ENCODE peak calls at places on chromosomes 11 and 22, in ten cellular contexts. One of them, this sample, is unnamed.

GRCh38 chr11:10388574-10388973 is 66.5 kb upstream of the AMPD3 start:
- DNase-seq in DMS79 treated with DMSO at 0.1 percent for 48 hours: no peak
- DNase-seq in AG20443: no peak
- DNase-seq in activated T-cell treated with anti-CD3 and anti-CD28 coated beads for 1 hour: no peak
- DNase-seq in pancreas: no peak
- DNase-seq in mesendoderm: no peak
- DNase-seq in HL-60: no peak
- DNase-seq in NCI-H1930: no peak
- DNase-seq in GM23248: peak
- DNase-seq in AG09319: no peak
- DNase-seq in this sample: no peak

GRCh38 chr11:121929581-121929980 is 186.4 kb downstream of the BLID start:
- DNase-seq in DMS79 treated with DMSO at 0.1 percent for 48 hours: peak
- DNase-seq in AG20443: peak
- DNase-seq in activated T-cell treated with anti-CD3 and anti-CD28 coated beads for 1 hour: no peak
- DNase-seq in pancreas: no peak
- DNase-seq in mesendoderm: peak
- DNase-seq in HL-60: no peak
- DNase-seq in NCI-H1930: no peak
- DNase-seq in GM23248: peak
- DNase-seq in AG09319: no peak
- DNase-seq in this sample: no peak

GRCh38 chr11:64284962-64285884 is at the start of gene GPR137:
- DNase-seq in DMS79 treated with DMSO at 0.1 percent for 48 hours: peak
- DNase-seq in AG20443: peak
- DNase-seq in activated T-cell treated with anti-CD3 and anti-CD28 coated beads for 1 hour: peak
- DNase-seq in pancreas: peak
- DNase-seq in mesendoderm: peak
- DNase-seq in HL-60: peak
- DNase-seq in NCI-H1930: peak
- DNase-seq in GM23248: peak
- DNase-seq in AG09319: no peak
- DNase-seq in this sample: peak

GRCh38 chr22:36211237-36211881 is 9.8 kb upstream of the APOL4 start:
- DNase-seq in DMS79 treated with DMSO at 0.1 percent for 48 hours: peak
- DNase-seq in AG20443: no peak
- DNase-seq in activated T-cell treated with anti-CD3 and anti-CD28 coated beads for 1 hour: no peak
- DNase-seq in pancreas: no peak
- DNase-seq in mesendoderm: no peak
- DNase-seq in HL-60: peak
- DNase-seq in NCI-H1930: no peak
- DNase-seq in GM23248: no peak
- DNase-seq in AG09319: no peak
- DNase-seq in this sample: peak

GRCh38 chr22:25120761-25121212 is 78.9 kb upstream of the CRYBB3 start:
- DNase-seq in DMS79 treated with DMSO at 0.1 percent for 48 hours: no peak
- DNase-seq in AG20443: no peak
- DNase-seq in activated T-cell treated with anti-CD3 and anti-CD28 coated beads for 1 hour: no peak
- DNase-seq in pancreas: no peak
- DNase-seq in mesendoderm: no peak
- DNase-seq in HL-60: no peak
- DNase-seq in NCI-H1930: no peak
- DNase-seq in GM23248: no peak
- DNase-seq in AG09319: no peak
- DNase-seq in this sample: no peak

GRCh38 chr11:115502636-115503082 is 1.6 kb downstream of the CADM1 start:
- DNase-seq in DMS79 treated with DMSO at 0.1 percent for 48 hours: no peak
- DNase-seq in AG20443: no peak
- DNase-seq in activated T-cell treated with anti-CD3 and anti-CD28 coated beads for 1 hour: no peak
- DNase-seq in pancreas: no peak
- DNase-seq in mesendoderm: no peak
- DNase-seq in HL-60: no peak
- DNase-seq in NCI-H1930: no peak
- DNase-seq in GM23248: peak
- DNase-seq in AG09319: no peak
- DNase-seq in this sample: no peak

GRCh38 chr11:69310934-69311766 is 17.2 kb downstream of the MYEOV start:
- DNase-seq in DMS79 treated with DMSO at 0.1 percent for 48 hours: no peak
- DNase-seq in AG20443: no peak
- DNase-seq in activated T-cell treated with anti-CD3 and anti-CD28 coated beads for 1 hour: no peak
- DNase-seq in pancreas: no peak
- DNase-seq in mesendoderm: no peak
- DNase-seq in HL-60: peak
- DNase-seq in NCI-H1930: no peak
- DNase-seq in GM23248: no peak
- DNase-seq in AG09319: no peak
- DNase-seq in this sample: no peak

GRCh38 chr11:110883266-110883665 is 171.0 kb upstream of the ARHGAP20 start:
- DNase-seq in DMS79 treated with DMSO at 0.1 percent for 48 hours: no peak
- DNase-seq in AG20443: peak
- DNase-seq in activated T-cell treated with anti-CD3 and anti-CD28 coated beads for 1 hour: no peak
- DNase-seq in pancreas: no peak
- DNase-seq in mesendoderm: no peak
- DNase-seq in HL-60: no peak
- DNase-seq in NCI-H1930: no peak
- DNase-seq in GM23248: peak
- DNase-seq in AG09319: peak
- DNase-seq in this sample: no peak

GRCh38 chr11:134476435-134477021 is 64.5 kb upstream of the B3GAT1 start:
- DNase-seq in DMS79 treated with DMSO at 0.1 percent for 48 hours: no peak
- DNase-seq in AG20443: no peak
- DNase-seq in activated T-cell treated with anti-CD3 and anti-CD28 coated beads for 1 hour: no peak
- DNase-seq in pancreas: no peak
- DNase-seq in mesendoderm: peak
- DNase-seq in HL-60: no peak
- DNase-seq in NCI-H1930: no peak
- DNase-seq in GM23248: peak
- DNase-seq in AG09319: no peak
- DNase-seq in this sample: peak

GRCh38 chr11:65791719-65792213 is 4.9 kb downstream of the OVOL1 start:
- DNase-seq in DMS79 treated with DMSO at 0.1 percent for 48 hours: peak
- DNase-seq in AG20443: no peak
- DNase-seq in activated T-cell treated with anti-CD3 and anti-CD28 coated beads for 1 hour: peak
- DNase-seq in pancreas: no peak
- DNase-seq in mesendoderm: no peak
- DNase-seq in HL-60: peak
- DNase-seq in NCI-H1930: no peak
- DNase-seq in GM23248: peak
- DNase-seq in AG09319: no peak
- DNase-seq in this sample: peak

GRCh38 chr11:61495801-61496601 is 12.5 kb upstream of the LRRC10B start:
- DNase-seq in DMS79 treated with DMSO at 0.1 percent for 48 hours: no peak
- DNase-seq in AG20443: no peak
- DNase-seq in activated T-cell treated with anti-CD3 and anti-CD28 coated beads for 1 hour: no peak
- DNase-seq in pancreas: peak
- DNase-seq in mesendoderm: no peak
- DNase-seq in HL-60: no peak
- DNase-seq in NCI-H1930: no peak
- DNase-seq in GM23248: no peak
- DNase-seq in AG09319: no peak
- DNase-seq in this sample: peak

GRCh38 chr22:46023558-46023981 is 46.6 kb upstream of the WNT7B start:
- DNase-seq in DMS79 treated with DMSO at 0.1 percent for 48 hours: no peak
- DNase-seq in AG20443: peak
- DNase-seq in activated T-cell treated with anti-CD3 and anti-CD28 coated beads for 1 hour: no peak
- DNase-seq in pancreas: peak
- DNase-seq in mesendoderm: peak
- DNase-seq in HL-60: no peak
- DNase-seq in NCI-H1930: no peak
- DNase-seq in GM23248: peak
- DNase-seq in AG09319: no peak
- DNase-seq in this sample: no peak

GRCh38 chr22:48180631-48181030 is 1418.2 kb downstream of the TBC1D22A start:
- DNase-seq in DMS79 treated with DMSO at 0.1 percent for 48 hours: no peak
- DNase-seq in AG20443: peak
- DNase-seq in activated T-cell treated with anti-CD3 and anti-CD28 coated beads for 1 hour: no peak
- DNase-seq in pancreas: no peak
- DNase-seq in mesendoderm: no peak
- DNase-seq in HL-60: no peak
- DNase-seq in NCI-H1930: no peak
- DNase-seq in GM23248: peak
- DNase-seq in AG09319: no peak
- DNase-seq in this sample: no peak

GRCh38 chr11:9678576-9678975 is 14.7 kb downstream of the SWAP70 start:
- DNase-seq in DMS79 treated with DMSO at 0.1 percent for 48 hours: no peak
- DNase-seq in AG20443: no peak
- DNase-seq in activated T-cell treated with anti-CD3 and anti-CD28 coated beads for 1 hour: no peak
- DNase-seq in pancreas: no peak
- DNase-seq in mesendoderm: peak
- DNase-seq in HL-60: no peak
- DNase-seq in NCI-H1930: no peak
- DNase-seq in GM23248: no peak
- DNase-seq in AG09319: no peak
- DNase-seq in this sample: no peak

GRCh38 chr11:71474771-71475483 is 21.9 kb downstream of the NADSYN1 start:
- DNase-seq in DMS79 treated with DMSO at 0.1 percent for 48 hours: no peak
- DNase-seq in AG20443: no peak
- DNase-seq in activated T-cell treated with anti-CD3 and anti-CD28 coated beads for 1 hour: no peak
- DNase-seq in pancreas: no peak
- DNase-seq in mesendoderm: no peak
- DNase-seq in HL-60: no peak
- DNase-seq in NCI-H1930: no peak
- DNase-seq in GM23248: no peak
- DNase-seq in AG09319: no peak
- DNase-seq in this sample: no peak

GRCh38 chr11:76671626-76672309 is 1.2 kb upstream of the LRRC32 start:
- DNase-seq in DMS79 treated with DMSO at 0.1 percent for 48 hours: no peak
- DNase-seq in AG20443: no peak
- DNase-seq in activated T-cell treated with anti-CD3 and anti-CD28 coated beads for 1 hour: no peak
- DNase-seq in pancreas: peak
- DNase-seq in mesendoderm: no peak
- DNase-seq in HL-60: no peak
- DNase-seq in NCI-H1930: no peak
- DNase-seq in GM23248: no peak
- DNase-seq in AG09319: no peak
- DNase-seq in this sample: no peak

GRCh38 chr11:75330279-75330678 is 21.2 kb downstream of the ARRB1 start:
- DNase-seq in DMS79 treated with DMSO at 0.1 percent for 48 hours: peak
- DNase-seq in AG20443: no peak
- DNase-seq in activated T-cell treated with anti-CD3 and anti-CD28 coated beads for 1 hour: no peak
- DNase-seq in pancreas: no peak
- DNase-seq in mesendoderm: no peak
- DNase-seq in HL-60: no peak
- DNase-seq in NCI-H1930: no peak
- DNase-seq in GM23248: no peak
- DNase-seq in AG09319: no peak
- DNase-seq in this sample: no peak

GRCh38 chr11:88179141-88179540 is 3.9 kb upstream of the RAB38 start:
- DNase-seq in DMS79 treated with DMSO at 0.1 percent for 48 hours: no peak
- DNase-seq in AG20443: no peak
- DNase-seq in activated T-cell treated with anti-CD3 and anti-CD28 coated beads for 1 hour: no peak
- DNase-seq in pancreas: no peak
- DNase-seq in mesendoderm: no peak
- DNase-seq in HL-60: no peak
- DNase-seq in NCI-H1930: no peak
- DNase-seq in GM23248: peak
- DNase-seq in AG09319: no peak
- DNase-seq in this sample: no peak

GRCh38 chr11:47412152-47412746 is 3.9 kb downstream of the SLC39A13 start:
- DNase-seq in DMS79 treated with DMSO at 0.1 percent for 48 hours: no peak
- DNase-seq in AG20443: peak
- DNase-seq in activated T-cell treated with anti-CD3 and anti-CD28 coated beads for 1 hour: peak
- DNase-seq in pancreas: peak
- DNase-seq in mesendoderm: peak
- DNase-seq in HL-60: peak
- DNase-seq in NCI-H1930: peak
- DNase-seq in GM23248: peak
- DNase-seq in AG09319: no peak
- DNase-seq in this sample: peak

GRCh38 chr11:44149651-44150050 is 54.2 kb downstream of the EXT2 start:
- DNase-seq in DMS79 treated with DMSO at 0.1 percent for 48 hours: no peak
- DNase-seq in AG20443: no peak
- DNase-seq in activated T-cell treated with anti-CD3 and anti-CD28 coated beads for 1 hour: no peak
- DNase-seq in pancreas: no peak
- DNase-seq in mesendoderm: no peak
- DNase-seq in HL-60: no peak
- DNase-seq in NCI-H1930: no peak
- DNase-seq in GM23248: peak
- DNase-seq in AG09319: no peak
- DNase-seq in this sample: no peak

GRCh38 chr11:63552921-63553320 is 10.3 kb downstream of the PLAAT2 start:
- DNase-seq in DMS79 treated with DMSO at 0.1 percent for 48 hours: no peak
- DNase-seq in AG20443: peak
- DNase-seq in activated T-cell treated with anti-CD3 and anti-CD28 coated beads for 1 hour: no peak
- DNase-seq in pancreas: no peak
- DNase-seq in mesendoderm: no peak
- DNase-seq in HL-60: no peak
- DNase-seq in NCI-H1930: no peak
- DNase-seq in GM23248: no peak
- DNase-seq in AG09319: no peak
- DNase-seq in this sample: no peak

GRCh38 chr11:43770173-43770572 is 89.6 kb downstream of the HSD17B12 start:
- DNase-seq in DMS79 treated with DMSO at 0.1 percent for 48 hours: no peak
- DNase-seq in AG20443: no peak
- DNase-seq in activated T-cell treated with anti-CD3 and anti-CD28 coated beads for 1 hour: no peak
- DNase-seq in pancreas: no peak
- DNase-seq in mesendoderm: no peak
- DNase-seq in HL-60: no peak
- DNase-seq in NCI-H1930: no peak
- DNase-seq in GM23248: no peak
- DNase-seq in AG09319: no peak
- DNase-seq in this sample: no peak

GRCh38 chr11:73228268-73229134 is 10.4 kb downstream of the P2RY2 start:
- DNase-seq in DMS79 treated with DMSO at 0.1 percent for 48 hours: no peak
- DNase-seq in AG20443: no peak
- DNase-seq in activated T-cell treated with anti-CD3 and anti-CD28 coated beads for 1 hour: no peak
- DNase-seq in pancreas: no peak
- DNase-seq in mesendoderm: no peak
- DNase-seq in HL-60: no peak
- DNase-seq in NCI-H1930: no peak
- DNase-seq in GM23248: no peak
- DNase-seq in AG09319: no peak
- DNase-seq in this sample: no peak